ENCODE peak calls at places on chromosomes 2 and 18, in eight cellular contexts. T, S, O, R, Q, M, E and F are unnamed samples.

GRCh38 chr2:48528431-48528830 is 1.5 kb upstream of the STON1 start:
- DNase-seq in T (no peak), E (no peak), R (no peak), M (no peak), Q (no peak), S (no peak), O (no peak), F (peak)

GRCh38 chr2:108451976-108452375 is 3.0 kb downstream of the GCC2 start:
- DNase-seq in R (no peak), S (no peak), M (no peak), O (no peak), Q (no peak), T (no peak), E (no peak), F (peak)

GRCh38 chr2:128362889-128363228 is 44.2 kb upstream of the HS6ST1 start:
- DNase-seq in R (no peak), O (peak), S (no peak), T (no peak), Q (peak), M (peak), E (no peak), F (peak)

GRCh38 chr2:37795456-37795855 is 124.0 kb upstream of the CDC42EP3 start:
- DNase-seq in M (no peak), O (no peak), Q (no peak), T (no peak), S (no peak), R (no peak), E (no peak), F (no peak)

GRCh38 chr2:223306371-223306770 is 254.4 kb downstream of the KCNE4 start:
- DNase-seq in O (peak), T (no peak), M (peak), S (no peak), E (peak), Q (peak), R (no peak), F (no peak)

GRCh38 chr2:221353191-221353590 is 218.9 kb downstream of the EPHA4 start:
- DNase-seq in R (no peak), S (no peak), T (no peak), O (no peak), Q (no peak), M (no peak), E (no peak), F (no peak)

GRCh38 chr2:63840081-63840784 is 1.5 kb upstream of the UGP2 start:
- DNase-seq in M (no peak), E (peak), Q (no peak), T (no peak), O (no peak), R (no peak), S (no peak), F (peak)

GRCh38 chr18:48838921-48839818 is 111.6 kb downstream of the SMAD7 start:
- DNase-seq in E (no peak), T (no peak), Q (peak), O (no peak), S (no peak), M (no peak), R (no peak), F (peak)

GRCh38 chr2:207871506-207871905 is 101.8 kb upstream of the FZD5 start:
- DNase-seq in M (no peak), O (no peak), E (no peak), T (no peak), R (no peak), S (no peak), Q (peak), F (no peak)

GRCh38 chr18:44548291-44549221 is 132.1 kb upstream of the SETBP1 start:
- DNase-seq in R (no peak), M (no peak), Q (peak), S (no peak), O (no peak), E (no peak), T (no peak), F (no peak)

GRCh38 chr2:64330281-64330680 is 123.7 kb upstream of the LGALSL start:
- DNase-seq in E (no peak), T (no peak), R (no peak), S (no peak), O (no peak), M (no peak), Q (no peak), F (no peak)

GRCh38 chr2:69734040-69734611 is 7.8 kb upstream of the ANXA4 start:
- DNase-seq in E (no peak), R (no peak), O (peak), S (no peak), M (peak), T (no peak), Q (no peak), F (no peak)

GRCh38 chr18:35139517-35139916 is 98.3 kb downstream of the MAPRE2 start:
- DNase-seq in O (no peak), S (no peak), E (no peak), M (no peak), R (no peak), T (no peak), Q (no peak), F (no peak)

GRCh38 chr2:122737429-122738077 is 982.1 kb downstream of the TSN start:
- DNase-seq in O (no peak), Q (peak), R (no peak), E (no peak), T (no peak), M (no peak), S (no peak), F (no peak)

GRCh38 chr2:44528595-44528994 is 166.8 kb downstream of the CAMKMT start:
- DNase-seq in M (no peak), T (no peak), S (no peak), R (no peak), Q (peak), E (no peak), O (peak), F (peak)

GRCh38 chr2:196459539-196459938 is 180.0 kb upstream of the CCDC150 start:
- DNase-seq in Q (peak), M (no peak), S (peak), O (peak), T (no peak), R (no peak), E (no peak), F (peak)

GRCh38 chr18:58254873-58255511 is 211.0 kb downstream of the NEDD4L start:
- DNase-seq in T (no peak), O (no peak), E (no peak), R (no peak), S (no peak), M (no peak), Q (peak), F (peak)

GRCh38 chr2:43749583-43749982 is 24.3 kb upstream of the DYNC2LI1 start:
- DNase-seq in T (no peak), R (no peak), M (no peak), E (no peak), S (no peak), Q (peak), O (no peak), F (no peak)

GRCh38 chr2:52968043-52968442 is 799.6 kb upstream of the CHAC2 start:
- DNase-seq in M (no peak), O (no peak), R (no peak), Q (no peak), E (no peak), S (no peak), T (no peak), F (no peak)

GRCh38 chr2:118738524-118739308 is 108.7 kb downstream of the EN1 start:
- DNase-seq in Q (peak), E (no peak), S (no peak), T (no peak), O (peak), M (no peak), R (no peak), F (peak)

GRCh38 chr18:62828091-62828640 is 112.8 kb downstream of the PHLPP1 start:
- DNase-seq in T (no peak), M (no peak), S (no peak), O (no peak), R (no peak), E (no peak), Q (no peak), F (no peak)

GRCh38 chr18:21740724-21741510 is at the start of gene MIB1:
- DNase-seq in O (peak), T (peak), R (no peak), E (peak), S (no peak), Q (no peak), M (no peak), F (peak)

GRCh38 chr2:109333414-109334194 is 204.6 kb downstream of the SH3RF3 start:
- DNase-seq in E (no peak), O (no peak), T (no peak), Q (peak), S (no peak), M (peak), R (no peak), F (no peak)

GRCh38 chr2:108226570-108226969 is 13.2 kb upstream of the SULT1C3 start:
- DNase-seq in T (no peak), R (no peak), Q (no peak), S (no peak), O (no peak), M (no peak), E (no peak), F (peak)

GRCh38 chr2:230564805-230565779 is 147.6 kb upstream of the CAB39 start:
- DNase-seq in T (no peak), E (no peak), M (no peak), Q (peak), O (no peak), S (no peak), R (no peak), F (no peak)